ENCODE peak calls at places on chromosome 1, in four cellular contexts. One of them, this sample, is unnamed.

GRCh38 chr1:174818951-174819350 is 180.8 kb upstream of the CACYBP start:
- DNase-seq in stimulated activated CD8-positive, alpha-beta memory T cell treated with anti-CD3 and anti-CD28 coated beads, Interleukin-7, amount 100 ng/mL, for 1 hour: no peak
- DNase-seq in amniotic stem cell: no peak
- DNase-seq in RPMI7951: peak
- DNase-seq in this sample: no peak

GRCh38 chr1:95117207-95118018 is at the start of gene TLCD4:
- DNase-seq in RPMI7951: peak
- DNase-seq in stimulated activated CD8-positive, alpha-beta memory T cell treated with anti-CD3 and anti-CD28 coated beads, Interleukin-7, amount 100 ng/mL, for 1 hour: no peak
- DNase-seq in amniotic stem cell: no peak
- DNase-seq in this sample: peak

GRCh38 chr1:53501065-53502005 is 42.1 kb downstream of the DMRTB1 start:
- DNase-seq in stimulated activated CD8-positive, alpha-beta memory T cell treated with anti-CD3 and anti-CD28 coated beads, Interleukin-7, amount 100 ng/mL, for 1 hour: no peak
- DNase-seq in amniotic stem cell: no peak
- DNase-seq in RPMI7951: no peak
- DNase-seq in this sample: no peak

GRCh38 chr1:8702848-8703810 is 114.3 kb downstream of the RERE start:
- DNase-seq in amniotic stem cell: peak
- DNase-seq in RPMI7951: peak
- DNase-seq in stimulated activated CD8-positive, alpha-beta memory T cell treated with anti-CD3 and anti-CD28 coated beads, Interleukin-7, amount 100 ng/mL, for 1 hour: peak
- DNase-seq in this sample: peak

GRCh38 chr1:27077968-27078367 is 65.3 kb upstream of the TENT5B start:
- DNase-seq in RPMI7951: no peak
- DNase-seq in stimulated activated CD8-positive, alpha-beta memory T cell treated with anti-CD3 and anti-CD28 coated beads, Interleukin-7, amount 100 ng/mL, for 1 hour: no peak
- DNase-seq in amniotic stem cell: no peak
- DNase-seq in this sample: no peak

GRCh38 chr1:180229483-180230415 is at the start of gene LHX4:
- DNase-seq in stimulated activated CD8-positive, alpha-beta memory T cell treated with anti-CD3 and anti-CD28 coated beads, Interleukin-7, amount 100 ng/mL, for 1 hour: no peak
- DNase-seq in RPMI7951: peak
- DNase-seq in amniotic stem cell: no peak
- DNase-seq in this sample: peak

GRCh38 chr1:51548986-51549619 is 30.0 kb upstream of the EPS15 start:
- DNase-seq in stimulated activated CD8-positive, alpha-beta memory T cell treated with anti-CD3 and anti-CD28 coated beads, Interleukin-7, amount 100 ng/mL, for 1 hour: no peak
- DNase-seq in RPMI7951: no peak
- DNase-seq in amniotic stem cell: no peak
- DNase-seq in this sample: no peak

GRCh38 chr1:55400560-55400959 is 185.4 kb upstream of the USP24 start:
- DNase-seq in RPMI7951: peak
- DNase-seq in stimulated activated CD8-positive, alpha-beta memory T cell treated with anti-CD3 and anti-CD28 coated beads, Interleukin-7, amount 100 ng/mL, for 1 hour: no peak
- DNase-seq in amniotic stem cell: no peak
- DNase-seq in this sample: no peak

GRCh38 chr1:213136190-213136917 is 85.3 kb downstream of the RPS6KC1 start:
- DNase-seq in RPMI7951: no peak
- DNase-seq in amniotic stem cell: no peak
- DNase-seq in stimulated activated CD8-positive, alpha-beta memory T cell treated with anti-CD3 and anti-CD28 coated beads, Interleukin-7, amount 100 ng/mL, for 1 hour: no peak
- DNase-seq in this sample: no peak

GRCh38 chr1:233172201-233172600 is 123.3 kb downstream of the PCNX2 start:
- DNase-seq in stimulated activated CD8-positive, alpha-beta memory T cell treated with anti-CD3 and anti-CD28 coated beads, Interleukin-7, amount 100 ng/mL, for 1 hour: no peak
- DNase-seq in amniotic stem cell: no peak
- DNase-seq in RPMI7951: peak
- DNase-seq in this sample: peak

GRCh38 chr1:2145946-2146835 is 48.4 kb downstream of the FAAP20 start:
- DNase-seq in amniotic stem cell: no peak
- DNase-seq in RPMI7951: no peak
- DNase-seq in stimulated activated CD8-positive, alpha-beta memory T cell treated with anti-CD3 and anti-CD28 coated beads, Interleukin-7, amount 100 ng/mL, for 1 hour: no peak
- DNase-seq in this sample: no peak

GRCh38 chr1:36089393-36090121 is 865 bp downstream of the ADPRS start:
- DNase-seq in RPMI7951: peak
- DNase-seq in amniotic stem cell: no peak
- DNase-seq in stimulated activated CD8-positive, alpha-beta memory T cell treated with anti-CD3 and anti-CD28 coated beads, Interleukin-7, amount 100 ng/mL, for 1 hour: no peak
- DNase-seq in this sample: no peak

GRCh38 chr1:31798086-31798432 is 17.8 kb downstream of the SPOCD1 start:
- DNase-seq in stimulated activated CD8-positive, alpha-beta memory T cell treated with anti-CD3 and anti-CD28 coated beads, Interleukin-7, amount 100 ng/mL, for 1 hour: no peak
- DNase-seq in amniotic stem cell: no peak
- DNase-seq in RPMI7951: no peak
- DNase-seq in this sample: no peak

GRCh38 chr1:218592688-218593087 is 247.6 kb downstream of the TGFB2 start:
- DNase-seq in amniotic stem cell: no peak
- DNase-seq in RPMI7951: peak
- DNase-seq in stimulated activated CD8-positive, alpha-beta memory T cell treated with anti-CD3 and anti-CD28 coated beads, Interleukin-7, amount 100 ng/mL, for 1 hour: no peak
- DNase-seq in this sample: no peak

GRCh38 chr1:42936309-42937078 is 22.2 kb downstream of the SLC2A1 start:
- DNase-seq in RPMI7951: peak
- DNase-seq in amniotic stem cell: no peak
- DNase-seq in stimulated activated CD8-positive, alpha-beta memory T cell treated with anti-CD3 and anti-CD28 coated beads, Interleukin-7, amount 100 ng/mL, for 1 hour: no peak
- DNase-seq in this sample: no peak

GRCh38 chr1:91791691-91792392 is 94.1 kb downstream of the TGFBR3 start:
- DNase-seq in amniotic stem cell: no peak
- DNase-seq in stimulated activated CD8-positive, alpha-beta memory T cell treated with anti-CD3 and anti-CD28 coated beads, Interleukin-7, amount 100 ng/mL, for 1 hour: no peak
- DNase-seq in RPMI7951: peak
- DNase-seq in this sample: peak

GRCh38 chr1:210582186-210582981 is 253.7 kb downstream of the HHAT start:
- DNase-seq in RPMI7951: no peak
- DNase-seq in stimulated activated CD8-positive, alpha-beta memory T cell treated with anti-CD3 and anti-CD28 coated beads, Interleukin-7, amount 100 ng/mL, for 1 hour: no peak
- DNase-seq in amniotic stem cell: no peak
- DNase-seq in this sample: no peak

GRCh38 chr1:151993084-151993733 is 450 bp downstream of the S100A10 start:
- DNase-seq in amniotic stem cell: no peak
- DNase-seq in RPMI7951: no peak
- DNase-seq in stimulated activated CD8-positive, alpha-beta memory T cell treated with anti-CD3 and anti-CD28 coated beads, Interleukin-7, amount 100 ng/mL, for 1 hour: no peak
- DNase-seq in this sample: no peak

GRCh38 chr1:82632164-82632563 is 831.4 kb downstream of the ADGRL2 start:
- DNase-seq in RPMI7951: no peak
- DNase-seq in stimulated activated CD8-positive, alpha-beta memory T cell treated with anti-CD3 and anti-CD28 coated beads, Interleukin-7, amount 100 ng/mL, for 1 hour: no peak
- DNase-seq in amniotic stem cell: no peak
- DNase-seq in this sample: no peak

GRCh38 chr1:232915212-232915611 is 35.2 kb upstream of the NTPCR start:
- DNase-seq in amniotic stem cell: no peak
- DNase-seq in stimulated activated CD8-positive, alpha-beta memory T cell treated with anti-CD3 and anti-CD28 coated beads, Interleukin-7, amount 100 ng/mL, for 1 hour: no peak
- DNase-seq in RPMI7951: peak
- DNase-seq in this sample: no peak

GRCh38 chr1:5108740-5109139 is 454.3 kb downstream of the AJAP1 start:
- DNase-seq in RPMI7951: no peak
- DNase-seq in stimulated activated CD8-positive, alpha-beta memory T cell treated with anti-CD3 and anti-CD28 coated beads, Interleukin-7, amount 100 ng/mL, for 1 hour: no peak
- DNase-seq in amniotic stem cell: no peak
- DNase-seq in this sample: no peak

GRCh38 chr1:174244017-174244416 is 84.7 kb downstream of the RABGAP1L start:
- DNase-seq in RPMI7951: no peak
- DNase-seq in amniotic stem cell: no peak
- DNase-seq in stimulated activated CD8-positive, alpha-beta memory T cell treated with anti-CD3 and anti-CD28 coated beads, Interleukin-7, amount 100 ng/mL, for 1 hour: no peak
- DNase-seq in this sample: no peak

GRCh38 chr1:165474196-165474595 is 29.3 kb upstream of the RXRG start:
- DNase-seq in RPMI7951: no peak
- DNase-seq in stimulated activated CD8-positive, alpha-beta memory T cell treated with anti-CD3 and anti-CD28 coated beads, Interleukin-7, amount 100 ng/mL, for 1 hour: no peak
- DNase-seq in amniotic stem cell: no peak
- DNase-seq in this sample: no peak

GRCh38 chr1:217021400-217021799 is 298.2 kb upstream of the ESRRG start:
- DNase-seq in RPMI7951: no peak
- DNase-seq in stimulated activated CD8-positive, alpha-beta memory T cell treated with anti-CD3 and anti-CD28 coated beads, Interleukin-7, amount 100 ng/mL, for 1 hour: no peak
- DNase-seq in amniotic stem cell: no peak
- DNase-seq in this sample: no peak

GRCh38 chr1:203636306-203636705 is 9.7 kb downstream of the ATP2B4 start:
- DNase-seq in stimulated activated CD8-positive, alpha-beta memory T cell treated with anti-CD3 and anti-CD28 coated beads, Interleukin-7, amount 100 ng/mL, for 1 hour: no peak
- DNase-seq in amniotic stem cell: no peak
- DNase-seq in RPMI7951: peak
- DNase-seq in this sample: peak

GRCh38 chr1:40711465-40712404 is 20.2 kb downstream of the NFYC start:
- DNase-seq in amniotic stem cell: no peak
- DNase-seq in RPMI7951: peak
- DNase-seq in stimulated activated CD8-positive, alpha-beta memory T cell treated with anti-CD3 and anti-CD28 coated beads, Interleukin-7, amount 100 ng/mL, for 1 hour: no peak
- DNase-seq in this sample: no peak

GRCh38 chr1:180662709-180663108 is 30.9 kb downstream of the XPR1 start:
- DNase-seq in RPMI7951: no peak
- DNase-seq in stimulated activated CD8-positive, alpha-beta memory T cell treated with anti-CD3 and anti-CD28 coated beads, Interleukin-7, amount 100 ng/mL, for 1 hour: no peak
- DNase-seq in amniotic stem cell: no peak
- DNase-seq in this sample: no peak